ENCODE peak calls at places on chromosomes 13 and 19, in five cellular contexts. M, R, A, V and I are unnamed samples.

GRCh38 chr19:16073988-16074387 is 2.3 kb upstream of the TPM4 start:
- DNase-seq in M (peak; percentile 10), R (no peak), A (no peak), V (no peak), I (no peak)

GRCh38 chr13:104043184-104043583 is 977.0 kb upstream of the SLC10A2 start:
- DNase-seq in M (no peak), R (no peak), A (no peak), V (peak; percentile 20), I (no peak)

GRCh38 chr13:60612593-60612992 is 215.6 kb downstream of the TDRD3 start:
- DNase-seq in M (no peak), R (no peak), A (no peak), V (no peak), I (no peak)

GRCh38 chr13:93525087-93525486 is 298.5 kb downstream of the GPC6 start:
- DNase-seq in M (no peak), R (no peak), A (no peak), V (no peak), I (no peak)

GRCh38 chr19:12872941-12873890 is 8.0 kb downstream of the DNASE2 start:
- DNase-seq in M (peak; percentile 76), R (peak; percentile 83), A (peak; percentile 24), V (peak; percentile 91), I (peak; percentile 50)

GRCh38 chr13:95123726-95124125 is 177.5 kb downstream of the ABCC4 start:
- DNase-seq in M (no peak), R (no peak), A (no peak), V (peak; percentile 45), I (no peak)

GRCh38 chr19:10134040-10134439 is 14.3 kb upstream of the EIF3G start:
- DNase-seq in M (no peak), R (no peak), A (no peak), V (no peak), I (no peak)

GRCh38 chr13:23321534-23322241 is 111.8 kb downstream of the SACS start:
- DNase-seq in M (peak; percentile 82), R (no peak), A (no peak), V (peak; percentile 93), I (peak; percentile 72)

GRCh38 chr19:7480975-7481265 is 7.9 kb downstream of the PEX11G start:
- DNase-seq in M (peak; percentile 83), R (peak; percentile 66), A (no peak), V (no peak), I (no peak)

GRCh38 chr13:73835138-73835721 is 299.0 kb downstream of the KLF12 start:
- DNase-seq in M (no peak), R (no peak), A (no peak), V (peak; percentile 67), I (peak; percentile 16)

GRCh38 chr19:15072930-15073647 is 8.9 kb upstream of the OR1I1 start:
- DNase-seq in M (no peak), R (no peak), A (no peak), V (peak; percentile 98), I (no peak)

GRCh38 chr13:67023088-67023893 is 206.8 kb downstream of the PCDH9 start:
- DNase-seq in M (no peak), R (no peak), A (no peak), V (peak; percentile 21), I (peak; percentile 86)

GRCh38 chr19:35354898-35355297 is 3.4 kb upstream of the FFAR3 start:
- DNase-seq in M (no peak), R (peak; percentile 11), A (no peak), V (no peak), I (no peak)

GRCh38 chr13:60351326-60351725 is 45.7 kb upstream of the TDRD3 start:
- DNase-seq in M (no peak), R (no peak), A (no peak), V (peak; percentile 40), I (peak; percentile 19)

GRCh38 chr19:9721861-9722260 is 46.7 kb downstream of the ZNF846 start:
- DNase-seq in M (no peak), R (no peak), A (no peak), V (no peak), I (no peak)

GRCh38 chr19:49889038-49889686 is 7.5 kb downstream of the IL4I1 start:
- DNase-seq in M (no peak), R (no peak), A (no peak), V (no peak), I (no peak)
- H3K4me3 ChIP-seq in M (no peak overlapping the region), R (no peak overlapping the region), A (no peak overlapping the region), V (no peak overlapping the region), I (no peak overlapping the region)

DNA sequence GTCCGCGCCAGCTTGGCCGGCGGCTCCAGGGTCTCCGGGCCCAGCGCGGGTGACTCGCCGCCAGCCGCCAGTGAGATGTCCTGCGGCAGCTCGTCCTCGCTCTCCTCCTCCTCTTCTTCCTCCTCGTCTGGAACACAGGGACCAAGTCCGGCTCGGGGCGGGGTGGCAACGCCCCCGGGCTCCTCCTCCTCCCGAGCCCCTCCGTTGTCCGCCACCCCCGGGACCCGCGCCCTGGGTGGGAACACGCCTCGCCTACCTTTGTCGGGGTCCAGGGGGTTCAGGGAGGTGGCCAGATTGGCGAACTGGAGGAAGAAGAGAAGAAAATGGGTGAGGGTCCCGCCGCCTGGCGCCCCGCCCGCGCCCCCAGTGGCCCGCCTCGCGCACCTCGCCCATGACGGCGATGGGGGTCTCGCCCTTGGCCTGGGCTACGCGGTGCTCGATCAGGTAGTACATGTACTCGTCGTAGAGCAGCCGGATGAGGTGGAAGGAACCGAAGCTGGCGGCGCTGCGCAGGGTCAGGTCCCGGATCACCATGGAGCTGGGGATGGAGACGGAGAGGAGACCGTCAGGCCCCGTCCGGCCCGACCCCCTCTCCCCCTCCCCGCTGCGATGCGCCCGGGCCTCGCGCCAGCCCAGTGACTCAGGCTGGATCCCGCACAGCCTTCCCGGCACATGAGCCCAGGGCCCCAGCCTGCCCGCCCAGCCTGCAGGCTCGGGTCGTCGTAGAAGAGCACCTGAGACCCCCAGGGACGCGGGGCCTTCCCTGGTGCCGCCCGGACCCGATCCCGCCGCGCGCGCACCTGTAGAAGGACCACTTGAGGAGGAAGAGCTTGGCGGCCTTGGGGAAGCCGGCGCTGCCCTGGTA is 10.7 kb downstream of the DCAF15 start:
- DNase-seq in M (peak; percentile 64), R (no peak), A (no peak), V (no peak), I (no peak)
- H3K4me3 ChIP-seq in M (no peak overlapping the region), R (peak overlapping the region; percentile 3), A (no peak overlapping the region), V (no peak overlapping the region), I (no peak overlapping the region)

DNA sequence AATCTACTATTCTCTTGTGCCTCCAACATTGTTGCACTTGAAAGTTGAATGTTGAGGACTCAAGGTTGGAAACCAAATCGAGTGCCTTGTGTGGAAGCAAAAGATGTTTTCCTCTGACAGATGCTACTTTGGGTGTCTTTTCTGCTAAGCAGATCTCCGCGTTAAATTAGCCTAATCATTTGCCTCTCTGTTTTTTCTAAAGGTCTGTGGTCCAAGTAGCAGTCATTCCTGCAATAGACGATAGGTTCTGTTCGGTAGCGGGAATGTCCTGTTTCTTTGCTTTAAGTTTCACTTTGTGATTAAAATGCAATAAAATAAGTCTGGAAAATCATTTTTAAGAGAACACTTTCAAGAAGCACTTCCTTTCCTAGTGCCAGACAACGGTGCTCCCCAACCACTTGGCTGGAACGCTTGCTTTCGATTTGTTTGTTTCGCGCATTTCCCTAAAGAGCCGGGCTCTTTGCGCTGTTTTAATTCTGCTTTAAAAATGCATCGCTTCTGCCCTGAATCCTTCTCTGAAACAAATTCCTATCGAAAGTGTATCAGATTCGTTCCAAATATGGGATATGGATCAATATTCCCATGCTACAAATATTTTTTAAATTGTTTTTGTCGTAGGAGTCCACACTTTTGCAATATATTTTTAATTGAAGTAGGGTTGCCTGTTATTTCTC is 14.1 kb downstream of the ZIC2 start:
- DNase-seq in M (no peak), R (no peak), A (no peak), V (no peak), I (peak; percentile 7)
- H3K4me3 ChIP-seq in M (no peak overlapping the region), R (no peak overlapping the region), A (no peak overlapping the region), V (no peak overlapping the region), I (no peak overlapping the region)

GRCh38 chr19:28217064-28217463 is 995.9 kb downstream of the UQCRFS1 start:
- DNase-seq in M (no peak), R (no peak), A (no peak), V (no peak), I (no peak)

GRCh38 chr19:28218728-28219127 is 994.2 kb downstream of the UQCRFS1 start:
- DNase-seq in M (no peak), R (no peak), A (no peak), V (no peak), I (no peak)

GRCh38 chr19:28224441-28224840 is 988.5 kb downstream of the UQCRFS1 start:
- DNase-seq in M (no peak), R (no peak), A (no peak), V (no peak), I (no peak)

DNA sequence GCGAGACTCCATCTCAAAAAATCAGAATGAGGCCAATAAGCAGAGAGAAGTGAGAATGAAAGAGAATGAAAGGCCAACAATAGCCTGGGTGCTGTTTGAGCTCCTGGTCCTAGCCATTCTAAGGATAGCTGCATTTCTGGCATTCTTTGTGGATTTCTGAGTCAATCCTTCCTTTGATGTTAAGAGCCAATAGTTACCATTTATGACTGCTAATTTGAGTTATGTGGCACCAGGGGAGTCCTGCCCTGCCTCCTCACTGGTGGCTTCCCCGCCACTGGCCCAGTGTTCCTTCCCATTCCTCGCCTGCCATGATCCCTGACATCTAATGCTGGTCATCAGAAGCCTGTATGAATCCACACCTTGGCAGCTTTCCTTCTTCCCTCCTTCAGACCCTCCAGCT is 991.2 kb downstream of the UQCRFS1 start:
- DNase-seq in M (no peak), R (no peak), A (no peak), V (no peak), I (no peak)
- H3K4me3 ChIP-seq in M (no peak overlapping the region), R (no peak overlapping the region), A (no peak overlapping the region), V (no peak overlapping the region), I (no peak overlapping the region)

DNA sequence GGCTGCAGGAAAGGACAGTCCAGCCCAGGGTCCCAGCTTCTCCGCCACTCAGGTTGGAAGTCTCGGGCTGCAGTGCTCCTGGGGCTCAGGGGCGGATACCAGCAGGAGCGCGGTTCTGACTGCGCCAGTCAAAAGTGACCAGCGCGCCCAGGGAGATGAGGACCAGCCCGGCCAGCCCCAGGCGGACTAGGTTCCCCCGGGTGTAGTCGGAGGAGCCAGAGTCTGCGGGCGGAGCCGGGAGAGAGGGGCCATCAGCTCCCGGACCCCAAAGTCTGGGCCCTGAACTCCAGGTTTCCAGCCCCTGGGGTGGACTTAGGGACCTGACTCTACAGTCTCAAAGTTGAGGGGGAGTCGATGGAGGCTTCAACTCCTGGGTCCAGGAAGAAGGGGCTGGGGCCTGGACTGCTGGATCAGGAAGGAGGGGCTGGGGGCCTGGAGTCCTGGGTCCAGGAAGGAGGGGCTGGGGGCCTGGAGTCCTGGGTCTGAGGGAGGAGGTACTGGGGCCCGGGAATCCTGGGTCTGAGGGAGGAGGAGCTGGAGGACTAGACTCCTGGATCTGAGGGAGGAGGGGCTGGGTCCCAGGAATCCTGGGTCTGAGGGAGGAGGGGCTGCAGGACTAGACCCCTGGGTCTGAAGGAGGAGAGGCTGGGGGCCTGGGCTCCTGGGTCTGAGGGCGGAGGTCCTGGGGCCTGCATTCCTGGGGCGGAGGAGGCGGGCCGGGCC is 5.3 kb downstream of the OSCAR start:
- DNase-seq in M (peak; percentile 44), R (no peak), A (no peak), V (no peak), I (no peak)
- H3K4me3 ChIP-seq in M (no peak overlapping the region), R (peak overlapping the region; percentile 36), A (peak overlapping the region; percentile 35), V (peak overlapping the region; percentile 53), I (peak overlapping the region; percentile 34)